ENCODE peak calls at places on chromosomes 12 and 14, in five cellular contexts. J is GM13977, D is AG09319, S is pancreas, M is neural crest cell. B is an unnamed sample.

GRCh38 chr12:4107436-4107878 is 166.1 kb upstream of the CCND2 start:
- DNase-seq in J (peak; percentile 81), D (no peak), S (no peak), M (no peak), B (peak; percentile 83)

GRCh38 chr12:16300222-16300621 is 22.7 kb upstream of the SLC15A5 start:
- DNase-seq in J (no peak), D (no peak), S (no peak), M (no peak), B (no peak)

GRCh38 chr12:12333980-12334709 is 15.9 kb downstream of the MANSC1 start:
- DNase-seq in J (peak; percentile 77), D (no peak), S (peak; percentile 42), M (peak; percentile 63), B (peak; percentile 85)

GRCh38 chr14:54866588-54866987 is 36.0 kb downstream of the GCH1 start:
- DNase-seq in J (peak; percentile 45), D (no peak), S (no peak), M (no peak), B (no peak)

GRCh38 chr12:123363743-123364531 is 710 bp downstream of the SBNO1 start:
- DNase-seq in J (peak; percentile 42), D (no peak), S (peak; percentile 27), M (peak; percentile 5), B (peak; percentile 57)

GRCh38 chr12:34297126-34297789 is 275.0 kb downstream of the ALG10 start:
- DNase-seq in J (no peak), D (no peak), S (no peak), M (no peak), B (no peak)

GRCh38 chr14:70186826-70187483 is 1.8 kb downstream of the SLC8A3 start:
- DNase-seq in J (peak; percentile 67), D (no peak), S (no peak), M (no peak), B (peak; percentile 32)

GRCh38 chr14:72565200-72565599 is 328.7 kb downstream of the DPF3 start:
- DNase-seq in J (no peak), D (no peak), S (no peak), M (no peak), B (no peak)

GRCh38 chr12:113403435-113404415 is at the start of gene SDS:
- DNase-seq in J (no peak), D (no peak), S (peak; percentile 72), M (no peak), B (no peak)

GRCh38 chr14:88417594-88417993 is 32.1 kb downstream of the SPATA7 start:
- DNase-seq in J (no peak), D (no peak), S (no peak), M (no peak), B (no peak)

GRCh38 chr14:93249128-93249831 is 42.2 kb downstream of the UBR7 start:
- DNase-seq in J (no peak), D (no peak), S (no peak), M (no peak), B (no peak)

GRCh38 chr14:64746298-64747250 is 42.4 kb downstream of the PLEKHG3 start:
- DNase-seq in J (no peak), D (no peak), S (no peak), M (no peak), B (no peak)

GRCh38 chr12:74885775-74886174 is 323.9 kb downstream of the KCNC2 start:
- DNase-seq in J (no peak), D (no peak), S (no peak), M (no peak), B (no peak)

GRCh38 chr12:3446653-3447270 is 44.2 kb upstream of the PRMT8 start:
- DNase-seq in J (no peak), D (no peak), S (no peak), M (no peak), B (no peak)

GRCh38 chr12:67239061-67239460 is 30.1 kb upstream of the CAND1 start:
- DNase-seq in J (no peak), D (no peak), S (no peak), M (no peak), B (no peak)

GRCh38 chr14:83849999-83850611 is 1679.8 kb upstream of the FLRT2 start:
- DNase-seq in J (no peak), D (no peak), S (no peak), M (no peak), B (no peak)

GRCh38 chr12:65948320-65949008 is 124.2 kb downstream of the HMGA2 start:
- DNase-seq in J (no peak), D (peak; percentile 85), S (peak; percentile 65), M (no peak), B (no peak)

GRCh38 chr12:27226319-27226984 is 17.6 kb upstream of the STK38L start:
- DNase-seq in J (no peak), D (no peak), S (no peak), M (peak; percentile 42), B (no peak)

GRCh38 chr14:61184117-61184516 is 97.0 kb downstream of the TMEM30B start:
- DNase-seq in J (no peak), D (peak; percentile 73), S (no peak), M (no peak), B (no peak)

GRCh38 chr14:67722293-67722692 is 20.6 kb downstream of the RDH12 start:
- DNase-seq in J (no peak), D (no peak), S (no peak), M (no peak), B (no peak)

GRCh38 chr12:10153271-10154144 is 18.4 kb downstream of the OLR1 start:
- DNase-seq in J (peak; percentile 57), D (no peak), S (peak; percentile 64), M (peak; percentile 66), B (peak; percentile 69)

DNA sequence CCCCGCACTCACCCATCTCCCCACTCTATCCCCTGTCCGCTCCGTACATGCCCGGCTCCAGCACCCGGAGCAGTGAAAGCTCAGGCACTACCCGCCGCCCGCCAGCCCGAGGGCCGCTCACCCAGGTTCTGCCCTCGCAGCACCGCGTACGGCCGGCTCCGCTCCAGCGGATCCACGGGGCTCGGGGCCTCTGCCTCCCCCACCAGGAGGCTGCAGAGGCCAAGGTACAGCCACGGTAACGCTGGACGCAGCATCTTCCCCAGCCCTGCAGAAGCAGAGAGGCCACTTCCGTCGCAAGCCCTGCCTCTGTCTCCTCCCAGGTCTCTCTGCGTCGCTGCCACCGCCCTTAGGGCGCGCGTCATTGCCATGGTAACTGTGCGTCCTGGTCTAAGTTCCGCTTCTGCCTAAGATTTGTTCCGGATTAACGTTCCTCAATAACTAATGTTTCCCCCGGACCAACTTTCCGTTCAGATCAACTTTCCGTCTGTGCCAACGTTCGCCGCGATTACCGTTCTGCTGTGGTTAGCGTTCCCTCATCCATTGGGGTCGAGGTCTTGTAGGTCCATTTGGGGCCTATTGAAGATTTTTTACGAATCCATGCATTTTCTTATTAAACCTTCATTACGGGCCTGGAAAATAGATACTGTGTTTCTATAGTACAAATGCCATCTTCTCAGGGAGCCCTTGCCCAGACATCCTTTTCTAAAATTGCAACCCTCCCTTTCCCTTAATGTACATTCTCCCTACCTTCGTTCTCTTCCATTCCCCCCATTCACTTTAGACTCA is at the start of gene C12orf76:
- DNase-seq in J (peak; percentile 92), D (peak; percentile 93), S (peak; percentile 93), M (peak; percentile 68), B (peak; percentile 95)
- TF ChIP-seq CTCF in J (peak; percentile 20), D (no peak), S (no peak), M (no peak), B (no peak)

DNA sequence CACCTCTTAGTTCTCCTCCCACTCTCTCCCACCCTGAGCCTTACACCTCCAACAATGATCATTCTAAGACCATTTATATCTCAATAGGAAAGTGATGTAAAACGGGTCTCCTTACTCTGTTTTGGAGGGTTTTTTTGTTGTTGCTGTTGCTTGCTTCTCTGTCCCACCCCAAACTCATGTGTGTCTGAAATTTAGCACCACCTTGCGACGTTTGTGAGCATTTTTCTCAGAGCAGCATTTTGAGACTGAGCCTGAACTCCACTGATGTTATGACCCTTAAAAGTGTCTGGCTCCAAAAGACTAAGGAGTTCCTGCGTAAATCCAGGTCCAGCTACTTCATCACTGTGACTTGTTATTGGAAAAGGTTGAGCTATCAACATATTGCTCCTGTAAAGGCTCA is 155.0 kb downstream of the DAD1 start:
- DNase-seq in J (no peak), D (no peak), S (no peak), M (no peak), B (no peak)
- TF ChIP-seq CTCF in J (no peak), D (no peak), S (no peak), M (peak; percentile 14), B (no peak)

DNA sequence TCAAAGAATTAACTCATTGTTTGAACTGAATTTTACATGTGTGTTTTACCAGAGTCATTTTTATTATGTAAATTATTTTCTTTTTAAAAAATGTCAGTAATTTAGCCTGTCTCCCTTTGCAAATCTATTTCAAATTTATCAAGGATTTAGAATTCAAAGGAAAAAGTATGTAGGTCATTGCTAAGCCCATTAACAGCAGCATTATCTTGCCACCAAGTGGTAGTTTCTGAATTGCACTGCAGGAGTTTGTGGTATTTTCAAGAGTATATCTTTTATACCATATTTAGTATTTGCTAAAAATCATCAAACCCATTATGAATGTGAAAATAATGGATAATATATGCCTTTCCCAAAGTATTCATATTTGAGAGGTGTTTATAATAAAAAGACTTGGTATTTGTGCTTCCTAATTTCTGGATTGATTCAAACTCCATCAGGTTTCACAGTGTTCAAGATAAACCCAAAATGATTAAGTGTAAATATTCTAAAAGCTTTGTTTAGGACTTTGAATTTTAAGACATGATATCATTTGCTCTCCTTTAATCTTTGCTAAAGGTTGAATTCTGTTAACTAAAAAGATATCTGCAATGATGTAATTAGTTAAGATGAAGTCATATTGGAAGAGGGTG is 711.4 kb downstream of the FSCB start:
- DNase-seq in J (no peak), D (no peak), S (no peak), M (no peak), B (no peak)
- TF ChIP-seq CTCF in J (peak; percentile 32), D (no peak), S (peak; percentile 38), M (peak; percentile 78), B (no peak)

GRCh38 chr12:110563702-110564470 is 19.2 kb downstream of the PPTC7 start:
- DNase-seq in J (no peak), D (peak; percentile 55), S (no peak), M (no peak), B (no peak)

GRCh38 chr12:110561471-110562201 is 21.5 kb downstream of the PPTC7 start:
- DNase-seq in J (no peak), D (no peak), S (no peak), M (no peak), B (no peak)

GRCh38 chr12:110556705-110557104 is 26.4 kb downstream of the PPTC7 start:
- DNase-seq in J (no peak), D (no peak), S (no peak), M (no peak), B (no peak)

GRCh38 chr12:110557300-110557699 is 25.8 kb downstream of the PPTC7 start:
- DNase-seq in J (no peak), D (no peak), S (no peak), M (no peak), B (no peak)

DNA sequence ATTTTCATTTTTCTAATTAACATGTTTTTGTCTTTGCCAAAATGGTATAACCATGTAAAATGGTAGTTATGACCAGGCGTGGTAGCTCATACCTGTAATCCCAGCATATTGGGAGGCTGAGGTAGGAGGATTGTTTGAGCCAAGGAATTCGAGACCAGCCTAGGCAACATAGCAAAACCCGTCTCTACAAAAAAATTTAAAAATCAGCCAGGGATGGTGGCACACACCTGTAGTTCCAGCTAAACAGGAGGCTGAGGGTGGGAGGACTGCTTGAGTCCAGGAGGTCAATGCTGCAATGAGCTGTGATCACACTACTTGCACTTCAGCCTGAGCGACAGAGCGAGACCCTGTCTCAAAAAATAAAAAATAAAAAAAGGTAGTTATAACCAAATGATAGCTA is 23.1 kb downstream of the PPTC7 start:
- DNase-seq in J (no peak), D (no peak), S (no peak), M (no peak), B (no peak)
- TF ChIP-seq CTCF in J (no peak), D (no peak), S (no peak), M (no peak), B (no peak)

GRCh38 chr12:31431721-31432120 is 105.8 kb upstream of the SINHCAF start:
- DNase-seq in J (no peak), D (no peak), S (no peak), M (no peak), B (no peak)
- TF ChIP-seq CTCF in J (no peak), D (no peak), S (no peak), M (no peak), B (no peak)

B was measured in GM13976.